ENCODE peak calls at places on chromosomes 2 and 18, in five cellular contexts. H is GM23338, S is Peyer's patch, T is adrenal gland, R is stomach. Z is an unnamed sample.

GRCh38 chr2:168997794-168998193 is 33.3 kb downstream of the ABCB11 start:
- DNase-seq in H (no peak), S (no peak), T (no peak), R (no peak), Z (no peak)

GRCh38 chr2:66445076-66445724 is 10.3 kb downstream of the MEIS1 start:
- DNase-seq in H (peak; percentile 57), S (peak; percentile 46), T (peak; percentile 65), R (no peak), Z (no peak)

GRCh38 chr2:158380786-158381185 is 75.8 kb downstream of the CCDC148 start:
- DNase-seq in H (no peak), S (no peak), T (no peak), R (no peak), Z (no peak)

GRCh38 chr2:126656311-126657145 is 570 bp downstream of the GYPC start:
- DNase-seq in H (peak; percentile 65), S (no peak), T (peak; percentile 56), R (no peak), Z (peak; percentile 73)

GRCh38 chr2:69978157-69978904 is 16.9 kb upstream of the ASPRV1 start:
- DNase-seq in H (no peak), S (peak; percentile 40), T (no peak), R (no peak), Z (no peak)

GRCh38 chr2:182129188-182129707 is 143.6 kb downstream of the PPP1R1C start:
- DNase-seq in H (no peak), S (no peak), T (no peak), R (no peak), Z (no peak)

GRCh38 chr2:46648141-46648742 is 168.9 kb downstream of the TMEM247 start:
- DNase-seq in H (no peak), S (no peak), T (no peak), R (peak; percentile 37), Z (no peak)

GRCh38 chr2:64492821-64493220 is 31.3 kb upstream of the AFTPH start:
- DNase-seq in H (peak; percentile 28), S (no peak), T (no peak), R (no peak), Z (no peak)

GRCh38 chr18:43022874-43023273 is 92.6 kb downstream of the RIT2 start:
- DNase-seq in H (no peak), S (no peak), T (no peak), R (no peak), Z (no peak)

GRCh38 chr2:70141754-70142589 is 48.8 kb downstream of the C2orf42 start:
- DNase-seq in H (peak; percentile 78), S (no peak), T (no peak), R (peak; percentile 80), Z (peak; percentile 87)

GRCh38 chr2:228763600-228763999 is 507.5 kb downstream of the PID1 start:
- DNase-seq in H (no peak), S (no peak), T (no peak), R (no peak), Z (no peak)

GRCh38 chr2:39513641-39514094 is 76.6 kb upstream of the MAP4K3 start:
- DNase-seq in H (peak; percentile 79), S (no peak), T (peak; percentile 65), R (peak; percentile 50), Z (peak; percentile 66)

GRCh38 chr2:181876614-181877063 is 14.9 kb upstream of the ITPRID2 start:
- DNase-seq in H (no peak), S (no peak), T (no peak), R (no peak), Z (no peak)

GRCh38 chr18:61852496-61852895 is 40.3 kb downstream of the RNF152 start:
- DNase-seq in H (no peak), S (no peak), T (no peak), R (no peak), Z (no peak)

GRCh38 chr18:8003878-8004675 is 437.0 kb downstream of the PTPRM start:
- DNase-seq in H (peak; percentile 35), S (no peak), T (no peak), R (no peak), Z (no peak)

GRCh38 chr2:72921866-72922265 is 4.5 kb downstream of the EMX1 start:
- DNase-seq in H (no peak), S (no peak), T (no peak), R (peak; percentile 10), Z (no peak)

GRCh38 chr2:3314626-3315025 is 63.0 kb downstream of the EIPR1 start:
- DNase-seq in H (no peak), S (no peak), T (no peak), R (no peak), Z (no peak)

GRCh38 chr18:6876646-6877045 is 147.1 kb downstream of the ARHGAP28 start:
- DNase-seq in H (no peak), S (no peak), T (no peak), R (no peak), Z (no peak)

GRCh38 chr2:46983065-46983801 is 67.6 kb upstream of the MCFD2 start:
- DNase-seq in H (no peak), S (no peak), T (no peak), R (peak; percentile 33), Z (peak; percentile 94)

GRCh38 chr18:46756172-46756558 is 688 bp downstream of the ST8SIA5 start:
- DNase-seq in H (peak; percentile 55), S (no peak), T (no peak), R (no peak), Z (no peak)

GRCh38 chr2:124317628-124318027 is 292.5 kb downstream of the CNTNAP5 start:
- DNase-seq in H (no peak), S (no peak), T (no peak), R (no peak), Z (peak; percentile 53)

GRCh38 chr2:46135230-46135555 is 162.0 kb upstream of the EPAS1 start:
- DNase-seq in H (no peak), S (no peak), T (no peak), R (no peak), Z (no peak)

GRCh38 chr18:6413554-6414117 is 1.1 kb downstream of the L3MBTL4 start:
- DNase-seq in H (no peak), S (no peak), T (peak; percentile 25), R (peak; percentile 35), Z (no peak)

GRCh38 chr2:76584474-76584873 is 873.8 kb upstream of the GCFC2 start:
- DNase-seq in H (no peak), S (no peak), T (no peak), R (no peak), Z (no peak)

GRCh38 chr2:76579911-76580310 is 869.2 kb upstream of the GCFC2 start:
- DNase-seq in H (no peak), S (no peak), T (no peak), R (no peak), Z (no peak)
- H3K4me3 ChIP-seq in H (peak overlapping the region; percentile 39), S (no peak overlapping the region), T (no peak overlapping the region), R (no peak overlapping the region), Z (no peak overlapping the region)

GRCh38 chr18:79945118-79946042 is 6.1 kb downstream of the SLC66A2 start:
- DNase-seq in H (no peak), S (peak; percentile 40), T (peak; percentile 9), R (peak; percentile 20), Z (no peak)

GRCh38 chr18:79943608-79944125 is 7.8 kb downstream of the SLC66A2 start:
- DNase-seq in H (no peak), S (peak; percentile 43), T (peak; percentile 11), R (no peak), Z (no peak)

GRCh38 chr18:79944746-79945117 is 6.7 kb downstream of the SLC66A2 start:
- DNase-seq in H (no peak), S (peak; percentile 15), T (no peak), R (peak; percentile 16), Z (no peak)

GRCh38 chr18:79942786-79943607 is 8.5 kb downstream of the SLC66A2 start:
- DNase-seq in H (no peak), S (peak; percentile 67), T (peak; percentile 13), R (peak; percentile 28), Z (no peak)

DNA sequence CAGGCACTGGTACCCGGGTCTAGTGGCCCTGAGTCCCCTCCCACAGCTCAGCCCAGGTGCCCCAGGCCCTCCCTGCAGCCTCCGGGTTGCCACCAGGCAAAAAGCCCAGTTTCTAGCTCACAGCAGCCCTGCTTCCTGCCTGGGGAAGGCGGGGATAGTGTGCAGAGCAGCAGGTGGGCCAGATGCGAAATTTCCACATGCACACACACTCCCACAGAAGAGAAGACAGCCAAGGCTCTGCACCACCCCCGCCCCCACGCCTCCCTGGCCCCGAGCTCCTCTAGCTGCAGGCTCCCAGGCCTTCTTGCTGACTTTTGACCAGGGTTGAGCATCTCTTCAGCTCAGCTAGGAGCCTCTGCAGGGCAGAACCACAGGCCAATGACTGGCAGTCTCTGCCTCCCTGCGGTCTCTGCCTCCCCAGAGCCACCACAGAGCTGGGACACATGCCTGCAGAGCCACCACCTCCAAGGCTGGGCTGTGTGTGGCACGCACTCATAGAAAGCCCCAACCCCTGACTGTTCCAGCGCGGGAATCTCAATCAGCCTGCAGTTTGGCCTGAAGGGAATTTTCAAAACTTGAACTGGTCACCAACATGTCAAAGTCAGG is 7.2 kb downstream of the SLC66A2 start:
- DNase-seq in H (peak; percentile 31), S (peak; percentile 45), T (peak; percentile 16), R (peak; percentile 57), Z (no peak)
- H3K27ac ChIP-seq in H (no peak overlapping the region), S (no peak overlapping the region), T (peak overlapping the region; percentile 69), R (no peak overlapping the region), Z (no peak overlapping the region)

GRCh38 chr2:240558229-240558885 is 569 bp upstream of the ANKMY1 start:
- DNase-seq in H (peak; percentile 68), S (peak; percentile 47), T (peak; percentile 26), R (no peak), Z (no peak)
- H3K4me3 ChIP-seq in H (peak overlapping the region; percentile 56), S (peak overlapping the region; percentile 41), T (no peak overlapping the region), R (peak overlapping the region; percentile 44), Z (peak overlapping the region; percentile 83)

DNA sequence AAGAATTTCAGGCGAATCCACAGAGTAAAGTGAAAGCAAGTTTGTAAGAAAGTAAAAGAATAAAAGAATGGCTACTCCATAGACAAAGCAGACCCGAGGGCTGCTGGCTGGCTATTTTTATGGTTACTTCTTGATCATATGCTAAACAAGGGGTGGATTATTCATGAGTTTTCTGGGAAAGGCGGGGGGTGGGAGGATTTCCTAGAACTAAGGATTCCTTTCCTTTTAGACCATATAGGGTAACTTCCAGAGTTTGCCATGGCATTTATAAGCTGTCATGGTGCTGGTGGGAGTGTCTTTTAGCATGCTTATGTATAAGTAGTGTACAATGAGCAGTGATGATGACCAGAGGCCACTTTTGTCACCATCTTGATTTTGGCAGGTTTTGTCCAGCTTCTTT is 59.8 kb downstream of the SLC4A3 start:
- DNase-seq in H (no peak), S (no peak), T (no peak), R (no peak), Z (no peak)
- H3K27ac ChIP-seq in H (peak overlapping the region; percentile 89), S (no peak overlapping the region), T (no peak overlapping the region), R (no peak overlapping the region), Z (no peak overlapping the region)

GRCh38 chr18:77366725-77367641 is 117.3 kb downstream of the GALR1 start:
- DNase-seq in H (peak; percentile 6), S (no peak), T (no peak), R (no peak), Z (no peak)
- H3K4me3 ChIP-seq in H (no peak overlapping the region), S (peak overlapping the region; percentile 7), T (no peak overlapping the region), R (peak overlapping the region; percentile 21), Z (no peak overlapping the region)

GRCh38 chr2:227482638-227483340 is 10.8 kb downstream of the AGFG1 start:
- DNase-seq in H (no peak), S (no peak), T (no peak), R (no peak), Z (peak; percentile 76)
- H3K27ac ChIP-seq in H (no peak overlapping the region), S (no peak overlapping the region), T (no peak overlapping the region), R (no peak overlapping the region), Z (peak overlapping the region; percentile 82)